ENCODE peak calls at places on chromosomes 16 and 17, in five cellular contexts. V is H1, M is mesenchymal stem cell, N is trophoblast cell, H is H9. U is an unnamed sample.

GRCh38 chr17:181213-182163 is at the start of gene DOC2B:
- DNase-seq in V (peak; percentile 57), M (peak; percentile 48), N (peak; percentile 41), H (peak; percentile 66), U (peak; percentile 36)

GRCh38 chr16:3791701-3792100 is 74.4 kb upstream of the TRAP1 start:
- DNase-seq in V (no peak), M (no peak), N (no peak), H (no peak), U (no peak)

GRCh38 chr17:77332034-77332971 is 191.5 kb downstream of the SEC14L1 start:
- DNase-seq in V (no peak), M (peak; percentile 14), N (peak; percentile 73), H (no peak), U (no peak)

GRCh38 chr17:83202002-83203000 is 122.9 kb downstream of the METRNL start:
- DNase-seq in V (peak; percentile 10), M (no peak), N (no peak), H (no peak), U (no peak)

GRCh38 chr16:27843800-27844199 is 219.7 kb downstream of the GSG1L start:
- DNase-seq in V (no peak), M (no peak), N (no peak), H (peak; percentile 12), U (no peak)

GRCh38 chr17:1830288-1830687 is 483 bp downstream of the RPA1 start:
- DNase-seq in V (peak; percentile 49), M (peak; percentile 18), N (peak; percentile 65), H (peak; percentile 45), U (peak; percentile 26)

GRCh38 chr16:89275837-89276720 is 58.6 kb downstream of the ZNF778 start:
- DNase-seq in V (no peak), M (no peak), N (no peak), H (no peak), U (no peak)

GRCh38 chr17:45791041-45791582 is 7.0 kb downstream of the CRHR1 start:
- DNase-seq in V (no peak), M (no peak), N (no peak), H (no peak), U (no peak)

GRCh38 chr16:89602273-89602951 is 11.0 kb upstream of the DPEP1 start:
- DNase-seq in V (peak; percentile 74), M (peak; percentile 91), N (peak; percentile 23), H (peak; percentile 70), U (peak; percentile 70)

GRCh38 chr16:57480127-57480753 is 6.1 kb downstream of the DOK4 start:
- DNase-seq in V (no peak), M (peak; percentile 60), N (peak; percentile 69), H (no peak), U (no peak)

GRCh38 chr16:57394444-57394843 is 10.1 kb upstream of the CCL17 start:
- DNase-seq in V (no peak), M (no peak), N (peak; percentile 65), H (no peak), U (no peak)

GRCh38 chr17:3730881-3731429 is 7.3 kb downstream of the HASPIN start:
- DNase-seq in V (no peak), M (peak; percentile 16), N (no peak), H (no peak), U (no peak)

GRCh38 chr16:51752596-51752995 is 601.5 kb upstream of the SALL1 start:
- DNase-seq in V (no peak), M (no peak), N (no peak), H (no peak), U (no peak)

GRCh38 chr17:2059125-2059836 is 4.4 kb downstream of the HIC1 start:
- DNase-seq in V (peak; percentile 66), M (no peak), N (no peak), H (peak; percentile 64), U (no peak)

GRCh38 chr17:32267690-32268205 is 2.1 kb downstream of the RHBDL3 start:
- DNase-seq in V (peak; percentile 56), M (peak; percentile 18), N (peak; percentile 31), H (peak; percentile 65), U (no peak)

GRCh38 chr16:11112723-11113348 is 143.2 kb downstream of the SOCS1 start:
- DNase-seq in V (no peak), M (no peak), N (no peak), H (no peak), U (no peak)

GRCh38 chr17:68792873-68793272 is 162.3 kb downstream of the ABCA8 start:
- DNase-seq in V (no peak), M (peak; percentile 16), N (no peak), H (no peak), U (no peak)

GRCh38 chr16:57070424-57070823 is 22.0 kb upstream of the CPNE2 start:
- DNase-seq in V (no peak), M (no peak), N (no peak), H (no peak), U (no peak)

GRCh38 chr17:64428406-64428805 is 20.5 kb upstream of the MILR1 start:
- DNase-seq in V (no peak), M (no peak), N (peak; percentile 87), H (no peak), U (no peak)

GRCh38 chr17:80426671-80427326 is 11.8 kb downstream of the ENDOV start:
- DNase-seq in V (peak; percentile 97), M (peak; percentile 72), N (peak; percentile 84), H (peak; percentile 93), U (peak; percentile 76)

GRCh38 chr17:60170835-60171752 is 21.3 kb downstream of the CA4 start:
- DNase-seq in V (no peak), M (no peak), N (no peak), H (peak; percentile 43), U (no peak)

GRCh38 chr16:83312846-83313245 is 494.9 kb upstream of the HSBP1 start:
- DNase-seq in V (no peak), M (no peak), N (no peak), H (no peak), U (no peak)
- H2BK12ac ChIP-seq in V (no peak overlapping the region), M (no peak overlapping the region), N (no peak overlapping the region), H (no peak overlapping the region), U (no peak overlapping the region)

GRCh38 chr17:61404702-61405046 is 5.0 kb downstream of the TBX2 start:
- DNase-seq in V (peak; percentile 73), M (no peak), N (no peak), H (no peak), U (no peak)
- H2BK12ac ChIP-seq in V (no peak overlapping the region), M (no peak overlapping the region), N (no peak overlapping the region), H (no peak overlapping the region), U (no peak overlapping the region)

GRCh38 chr17:61442136-61442775 is 10.0 kb upstream of the TBX4 start:
- DNase-seq in V (peak; percentile 13), M (no peak), N (no peak), H (no peak), U (no peak)

GRCh38 chr17:61442878-61443474 is 9.2 kb upstream of the TBX4 start:
- DNase-seq in V (peak; percentile 41), M (no peak), N (no peak), H (no peak), U (no peak)

GRCh38 chr17:61444075-61444474 is 8.1 kb upstream of the TBX4 start:
- DNase-seq in V (peak; percentile 43), M (no peak), N (no peak), H (no peak), U (no peak)

GRCh38 chr17:61444831-61445230 is 7.4 kb upstream of the TBX4 start:
- DNase-seq in V (no peak), M (peak; percentile 70), N (no peak), H (no peak), U (no peak)

DNA sequence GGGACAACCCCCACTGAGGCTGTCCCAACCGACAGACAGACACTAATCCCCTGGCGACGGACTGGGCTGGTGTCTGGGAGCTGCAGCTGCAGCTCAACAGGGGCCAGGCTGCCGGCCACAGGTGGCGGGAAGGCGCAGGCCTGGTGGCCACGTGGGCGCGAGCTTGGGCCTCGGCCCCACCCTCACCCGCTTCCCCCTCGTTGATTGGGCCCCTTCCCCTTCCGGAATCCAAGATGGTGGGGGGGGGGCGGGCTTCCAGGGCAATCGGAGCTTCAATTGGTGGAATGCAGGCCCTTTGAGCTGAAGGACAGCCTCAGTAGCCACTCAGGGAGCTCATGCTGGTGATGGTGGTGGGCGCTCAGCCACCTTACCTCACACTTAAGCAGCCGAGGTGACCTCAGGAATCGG is 8.7 kb upstream of the TBX4 start:
- DNase-seq in V (peak; percentile 47), M (no peak), N (peak; percentile 15), H (peak; percentile 77), U (no peak)
- H2BK12ac ChIP-seq in V (no peak overlapping the region), M (no peak overlapping the region), N (no peak overlapping the region), H (no peak overlapping the region), U (no peak overlapping the region)

GRCh38 chr16:71287903-71288302 is 1.3 kb downstream of the CMTR2 start:
- DNase-seq in V (no peak), M (no peak), N (no peak), H (no peak), U (no peak)
- H2BK12ac ChIP-seq in V (peak overlapping the region; percentile 39), M (no peak overlapping the region), N (no peak overlapping the region), H (no peak overlapping the region), U (no peak overlapping the region)

DNA sequence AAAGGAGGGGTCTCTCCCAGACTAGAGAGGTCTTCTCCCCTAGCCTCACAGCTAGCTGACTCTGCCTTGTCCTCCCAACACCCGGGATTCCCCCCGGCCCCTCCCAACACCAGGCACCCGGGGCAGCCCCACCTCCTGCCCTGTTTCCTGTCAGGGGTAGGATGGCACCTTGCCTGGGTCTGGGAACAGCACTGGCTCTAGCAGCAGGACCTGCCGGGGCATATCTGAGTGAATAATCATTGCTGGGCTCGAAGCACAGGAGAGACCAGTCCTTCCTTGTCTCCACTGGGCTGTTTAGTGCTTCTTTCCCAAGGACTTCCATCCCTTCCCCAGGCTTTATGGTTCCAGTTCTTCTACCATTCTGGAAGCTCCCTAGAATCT is 25.7 kb downstream of the MINK1 start:
- DNase-seq in V (no peak), M (no peak), N (no peak), H (peak; percentile 73), U (no peak)
- H2BK12ac ChIP-seq in V (peak overlapping the region; percentile 81), M (peak overlapping the region; percentile 19), N (no peak overlapping the region), H (no peak overlapping the region), U (no peak overlapping the region)